ENCODE peak calls at places on chromosomes 16 and 17, in five cellular contexts. M, B, F, V and N are unnamed samples.

GRCh38 chr16:1978476-1979120 is 2.7 kb downstream of the NOXO1 start:
- DNase-seq in M (no peak), B (no peak), F (no peak), V (no peak), N (no peak)

GRCh38 chr16:27429981-27430441 is 28.0 kb downstream of the IL21R start:
- DNase-seq in M (no peak), B (no peak), F (peak; percentile 70), V (no peak), N (no peak)

GRCh38 chr16:30084816-30085159 is 6.9 kb downstream of the TBX6 start:
- DNase-seq in M (no peak), B (no peak), F (peak; percentile 94), V (no peak), N (no peak)

GRCh38 chr16:9978160-9978725 is 204.0 kb downstream of the GRIN2A start:
- DNase-seq in M (no peak), B (no peak), F (no peak), V (no peak), N (no peak)

GRCh38 chr17:68776451-68776850 is 175.3 kb upstream of the FAM20A start:
- DNase-seq in M (no peak), B (no peak), F (no peak), V (no peak), N (no peak)

GRCh38 chr16:4508806-4509205 is 29.8 kb downstream of the CDIP1 start:
- DNase-seq in M (no peak), B (no peak), F (no peak), V (no peak), N (no peak)

GRCh38 chr17:48330386-48330785 is 99.6 kb downstream of the SKAP1 start:
- DNase-seq in M (no peak), B (no peak), F (no peak), V (no peak), N (no peak)

GRCh38 chr17:60067871-60068270 is 10.8 kb downstream of the HEATR6 start:
- DNase-seq in M (no peak), B (no peak), F (no peak), V (no peak), N (no peak)

GRCh38 chr17:31418773-31419350 is 27.4 kb downstream of the RAB11FIP4 start:
- DNase-seq in M (no peak), B (no peak), F (no peak), V (no peak), N (no peak)

GRCh38 chr17:13943859-13944258 is 125.4 kb upstream of the COX10 start:
- DNase-seq in M (no peak), B (no peak), F (no peak), V (no peak), N (no peak)

GRCh38 chr16:28110479-28110878 is 47.0 kb upstream of the GSG1L start:
- DNase-seq in M (no peak), B (no peak), F (no peak), V (no peak), N (no peak)

GRCh38 chr17:71709271-71709670 is 411.5 kb upstream of the SOX9 start:
- DNase-seq in M (no peak), B (no peak), F (no peak), V (no peak), N (no peak)

GRCh38 chr16:20937736-20938135 is 37.2 kb downstream of the LYRM1 start:
- DNase-seq in M (no peak), B (no peak), F (no peak), V (no peak), N (no peak)

GRCh38 chr16:68128577-68129305 is 43.6 kb downstream of the NFATC3 start:
- DNase-seq in M (no peak), B (no peak), F (no peak), V (no peak), N (peak; percentile 40)

GRCh38 chr16:85562102-85562786 is 50.9 kb upstream of the GSE1 start:
- DNase-seq in M (no peak), B (no peak), F (peak; percentile 87), V (no peak), N (no peak)
- H3K4me1 ChIP-seq in M (peaks cover 69% of the 10 kb centered on the region), B (peaks cover 95% of the 10 kb centered on the region), F (peaks cover 51% of the 10 kb centered on the region), V (peaks cover 25% of the 10 kb centered on the region), N (peaks cover 62% of the 10 kb centered on the region)

DNA sequence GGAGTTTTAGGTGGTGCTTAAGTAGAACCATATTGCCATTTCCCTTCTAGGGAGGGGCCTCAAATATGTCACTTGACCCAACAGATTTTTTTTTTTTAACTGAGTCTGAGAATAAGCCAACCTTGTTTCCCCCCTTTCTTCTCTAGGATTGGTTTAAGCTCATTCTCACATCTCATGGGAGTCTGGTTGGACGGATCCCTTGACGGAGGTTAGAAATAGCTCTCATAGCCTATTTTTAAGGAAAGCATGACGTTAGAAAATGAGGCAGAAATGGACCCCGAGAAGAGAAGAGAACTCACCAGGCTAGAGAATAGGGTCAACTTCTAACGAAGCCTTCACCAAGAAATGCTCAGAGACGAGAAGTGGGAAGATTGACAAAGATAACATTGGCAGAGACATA is 95.1 kb upstream of the ZFHX3 start:
- DNase-seq in M (no peak), B (no peak), F (no peak), V (no peak), N (no peak)
- H3K9me3 ChIP-seq in M (no peaks in the 10 kb centered on the region), B (no peaks in the 10 kb centered on the region), F (no peaks in the 10 kb centered on the region), V (no peaks in the 10 kb centered on the region), N (no peaks in the 10 kb centered on the region)

DNA sequence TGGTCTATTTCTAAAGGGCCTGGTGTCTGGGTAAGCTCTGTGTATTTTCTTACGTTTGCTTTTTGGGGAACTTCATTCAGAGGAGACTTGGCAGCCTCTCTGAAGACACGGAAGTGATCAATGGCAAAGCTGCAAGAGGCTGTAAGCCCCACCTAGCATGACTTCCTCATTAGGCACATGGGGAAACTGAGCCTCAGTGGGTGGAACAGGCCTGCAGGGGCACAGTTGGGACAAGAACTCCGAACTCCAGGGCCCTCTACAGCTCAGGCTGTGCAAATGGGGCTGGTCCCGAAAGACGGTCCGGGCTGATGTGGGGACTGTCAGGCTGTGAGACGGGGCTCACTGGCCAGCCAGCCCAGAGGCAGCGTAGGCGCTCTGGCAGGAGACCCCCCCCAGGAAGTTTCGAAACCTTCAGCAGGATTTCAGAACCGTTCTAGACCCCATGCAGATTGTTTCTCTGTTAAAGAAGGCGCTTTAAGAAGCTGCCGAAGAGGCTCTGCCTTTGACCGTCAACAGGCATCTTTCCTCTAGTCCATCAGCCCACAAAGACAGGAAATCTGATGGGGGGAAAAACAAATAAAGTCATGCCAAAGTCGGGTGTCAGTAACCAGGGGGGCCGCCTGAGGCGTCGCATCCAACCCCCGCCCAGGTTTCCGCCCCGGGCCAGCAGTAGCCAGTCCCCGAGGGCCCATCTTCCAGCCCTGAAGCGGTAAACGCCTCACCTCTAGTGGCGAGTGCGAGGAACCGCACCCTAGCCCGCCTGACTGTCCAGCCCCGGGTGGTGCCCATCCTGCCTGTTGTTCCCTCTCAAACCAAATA is 79.8 kb upstream of the TBC1D3K start:
- DNase-seq in M (peak; percentile 44), B (peak; percentile 80), F (peak; percentile 83), V (no peak), N (peak; percentile 42)
- H3K4me3 ChIP-seq in M (no peak overlapping the region), B (peak overlapping the region; percentile 34), F (no peak overlapping the region), V (peak overlapping the region; percentile 17), N (no peak overlapping the region)

DNA sequence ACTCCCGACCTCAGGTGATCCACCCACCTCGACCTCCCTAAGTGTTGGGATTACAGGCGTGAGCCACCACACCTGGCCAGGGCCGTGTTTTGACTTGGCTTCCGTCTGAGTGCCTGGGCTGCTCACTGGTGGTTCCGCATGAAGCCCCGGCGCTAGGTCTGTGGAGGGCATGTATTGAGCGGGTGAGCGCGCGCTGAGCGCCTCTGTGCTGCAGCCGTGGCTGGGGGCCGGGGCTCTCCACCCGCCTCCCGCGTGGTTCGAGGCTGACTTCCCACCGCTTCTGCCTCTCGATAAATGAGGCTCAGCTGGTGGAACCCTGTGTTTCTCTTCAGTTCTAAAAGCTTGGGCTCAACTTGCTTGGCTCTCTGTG is 38.9 kb upstream of the ATP2A3 start:
- DNase-seq in M (no peak), B (no peak), F (no peak), V (no peak), N (no peak)
- H3K4me1 ChIP-seq in M (peaks cover 20% of the 10 kb centered on the region), B (peaks cover 37% of the 10 kb centered on the region), F (peaks cover 5% of the 10 kb centered on the region), V (peaks cover 4% of the 10 kb centered on the region), N (peaks cover 13% of the 10 kb centered on the region)